ENCODE peak calls at places on chromosomes 16 and 17, in four cellular contexts. One of them, this sample, is unnamed.

GRCh38 chr17:5399767-5400166 is 19.7 kb downstream of the NUP88 start:
- DNase-seq in neural progenitor cell: no peak
- DNase-seq in AG08396: no peak
- DNase-seq in HFF-Myc: no peak
- DNase-seq in this sample: no peak

GRCh38 chr17:36640836-36641235 is 39.5 kb downstream of the MRM1 start:
- DNase-seq in neural progenitor cell: peak
- DNase-seq in HFF-Myc: no peak
- DNase-seq in AG08396: no peak
- DNase-seq in this sample: no peak

GRCh38 chr17:4548061-4548461 is 7.1 kb downstream of the MYBBP1A start:
- DNase-seq in neural progenitor cell: no peak
- DNase-seq in AG08396: no peak
- DNase-seq in HFF-Myc: no peak
- DNase-seq in this sample: no peak

GRCh38 chr16:48533931-48534330 is 76.0 kb downstream of the N4BP1 start:
- DNase-seq in AG08396: no peak
- DNase-seq in HFF-Myc: no peak
- DNase-seq in neural progenitor cell: no peak
- DNase-seq in this sample: no peak

GRCh38 chr16:4538067-4538385 is 547 bp downstream of the CDIP1 start:
- DNase-seq in HFF-Myc: no peak
- DNase-seq in AG08396: peak
- DNase-seq in neural progenitor cell: no peak
- DNase-seq in this sample: peak

GRCh38 chr16:9212621-9213020 is 121.2 kb downstream of the HAPSTR1 start:
- DNase-seq in neural progenitor cell: no peak
- DNase-seq in AG08396: no peak
- DNase-seq in HFF-Myc: no peak
- DNase-seq in this sample: no peak

GRCh38 chr17:16987830-16988601 is 16.1 kb upstream of the TNFRSF13B start:
- DNase-seq in AG08396: peak
- DNase-seq in HFF-Myc: peak
- DNase-seq in neural progenitor cell: peak
- DNase-seq in this sample: peak

GRCh38 chr16:73365010-73365409 is 317.1 kb upstream of the ZFHX3 start:
- DNase-seq in AG08396: no peak
- DNase-seq in HFF-Myc: no peak
- DNase-seq in neural progenitor cell: no peak
- DNase-seq in this sample: no peak

GRCh38 chr17:29155235-29155965 is 24.8 kb downstream of the MYO18A start:
- DNase-seq in neural progenitor cell: no peak
- DNase-seq in HFF-Myc: no peak
- DNase-seq in AG08396: peak
- DNase-seq in this sample: peak

GRCh38 chr16:72124761-72125634 is 31.4 kb downstream of the DHX38 start:
- DNase-seq in AG08396: peak
- DNase-seq in HFF-Myc: peak
- DNase-seq in neural progenitor cell: peak
- DNase-seq in this sample: peak

GRCh38 chr17:58335779-58336455 is 7.3 kb upstream of the TSPOAP1 start:
- DNase-seq in HFF-Myc: no peak
- DNase-seq in neural progenitor cell: no peak
- DNase-seq in AG08396: no peak
- DNase-seq in this sample: peak

GRCh38 chr17:35630530-35631148 is 43.5 kb downstream of the AP2B1 start:
- DNase-seq in neural progenitor cell: no peak
- DNase-seq in HFF-Myc: peak
- DNase-seq in AG08396: peak
- DNase-seq in this sample: no peak

GRCh38 chr17:59512844-59513383 is 52.5 kb upstream of the DHX40 start:
- DNase-seq in HFF-Myc: no peak
- DNase-seq in AG08396: no peak
- DNase-seq in neural progenitor cell: no peak
- DNase-seq in this sample: no peak

GRCh38 chr17:73703917-73704316 is 59.7 kb upstream of the SDK2 start:
- DNase-seq in neural progenitor cell: no peak
- DNase-seq in AG08396: no peak
- DNase-seq in HFF-Myc: no peak
- DNase-seq in this sample: no peak

GRCh38 chr17:2089021-2089422 is 34.1 kb downstream of the HIC1 start:
- DNase-seq in neural progenitor cell: no peak
- DNase-seq in AG08396: no peak
- DNase-seq in HFF-Myc: no peak
- DNase-seq in this sample: no peak

GRCh38 chr17:44556114-44556853 is 1.0 kb upstream of the FZD2 start:
- DNase-seq in neural progenitor cell: peak
- DNase-seq in HFF-Myc: no peak
- DNase-seq in AG08396: peak
- DNase-seq in this sample: peak

GRCh38 chr17:43360376-43360738 is 38.4 kb upstream of the ARL4D start:
- DNase-seq in HFF-Myc: no peak
- DNase-seq in neural progenitor cell: no peak
- DNase-seq in AG08396: peak
- DNase-seq in this sample: no peak

GRCh38 chr16:71626018-71626857 is at the start of gene MARVELD3:
- DNase-seq in HFF-Myc: no peak
- DNase-seq in AG08396: peak
- DNase-seq in neural progenitor cell: peak
- DNase-seq in this sample: peak

GRCh38 chr17:76240461-76241204 is at the start of gene RNF157:
- DNase-seq in neural progenitor cell: peak
- DNase-seq in AG08396: peak
- DNase-seq in HFF-Myc: no peak
- DNase-seq in this sample: peak

GRCh38 chr16:24915576-24915975 is 69.8 kb downstream of the SLC5A11 start:
- DNase-seq in AG08396: no peak
- DNase-seq in neural progenitor cell: no peak
- DNase-seq in HFF-Myc: no peak
- DNase-seq in this sample: no peak

GRCh38 chr17:4599505-4600281 is 15.4 kb downstream of the SMTNL2 start:
- DNase-seq in neural progenitor cell: peak
- DNase-seq in HFF-Myc: no peak
- DNase-seq in AG08396: no peak
- DNase-seq in this sample: peak

GRCh38 chr17:45578516-45579455 is 88.3 kb upstream of the PLEKHM1 start:
- DNase-seq in AG08396: no peak
- DNase-seq in HFF-Myc: no peak
- DNase-seq in neural progenitor cell: no peak
- DNase-seq in this sample: no peak

GRCh38 chr16:35208001-35208935 is 1748.9 kb downstream of the TP53TG3F start:
- DNase-seq in AG08396: no peak
- DNase-seq in neural progenitor cell: no peak
- DNase-seq in HFF-Myc: no peak
- DNase-seq in this sample: no peak

GRCh38 chr17:77845541-77846225 is 112.8 kb upstream of the TNRC6C start:
- DNase-seq in HFF-Myc: no peak
- DNase-seq in AG08396: no peak
- DNase-seq in neural progenitor cell: no peak
- DNase-seq in this sample: no peak

GRCh38 chr16:29809031-29809747 is 2.8 kb upstream of the PRRT2 start:
- DNase-seq in neural progenitor cell: no peak
- DNase-seq in HFF-Myc: no peak
- DNase-seq in AG08396: no peak
- DNase-seq in this sample: peak

GRCh38 chr16:85638248-85638647 is 25.1 kb downstream of the GSE1 start:
- DNase-seq in HFF-Myc: no peak
- DNase-seq in AG08396: no peak
- DNase-seq in neural progenitor cell: no peak
- DNase-seq in this sample: no peak

GRCh38 chr17:75846701-75847594 is 2.7 kb upstream of the UNC13D start:
- DNase-seq in neural progenitor cell: no peak
- DNase-seq in HFF-Myc: no peak
- DNase-seq in AG08396: no peak
- DNase-seq in this sample: no peak

GRCh38 chr16:2959206-2959605 is 4.9 kb upstream of the KREMEN2 start:
- DNase-seq in neural progenitor cell: no peak
- DNase-seq in AG08396: no peak
- DNase-seq in HFF-Myc: no peak
- DNase-seq in this sample: no peak

GRCh38 chr16:71882505-71883192 is 1.3 kb downstream of the ZNF821 start:
- DNase-seq in AG08396: peak
- DNase-seq in HFF-Myc: peak
- DNase-seq in neural progenitor cell: peak
- DNase-seq in this sample: peak

GRCh38 chr16:81499576-81500380 is 55.2 kb downstream of the CMIP start:
- DNase-seq in HFF-Myc: no peak
- DNase-seq in neural progenitor cell: no peak
- DNase-seq in AG08396: no peak
- DNase-seq in this sample: no peak

GRCh38 chr17:29007456-29008455 is 1.9 kb upstream of the SEZ6 start:
- DNase-seq in AG08396: peak
- DNase-seq in HFF-Myc: no peak
- DNase-seq in neural progenitor cell: no peak
- DNase-seq in this sample: no peak

GRCh38 chr17:31072186-31072585 is 22.6 kb upstream of the NF1 start:
- DNase-seq in AG08396: peak
- DNase-seq in HFF-Myc: no peak
- DNase-seq in neural progenitor cell: peak
- DNase-seq in this sample: peak

GRCh38 chr17:80816241-80817103 is 175.2 kb upstream of the CHMP6 start:
- DNase-seq in AG08396: no peak
- DNase-seq in neural progenitor cell: no peak
- DNase-seq in HFF-Myc: no peak
- DNase-seq in this sample: no peak

GRCh38 chr17:78836420-78837021 is 4.1 kb downstream of the USP36 start:
- DNase-seq in AG08396: no peak
- DNase-seq in neural progenitor cell: no peak
- DNase-seq in HFF-Myc: no peak
- DNase-seq in this sample: no peak

GRCh38 chr17:40485851-40486512 is 15.4 kb downstream of the TNS4 start:
- DNase-seq in HFF-Myc: peak
- DNase-seq in neural progenitor cell: no peak
- DNase-seq in AG08396: peak
- DNase-seq in this sample: peak

GRCh38 chr16:66878067-66878466 is 2.2 kb upstream of the PDP2 start:
- DNase-seq in neural progenitor cell: no peak
- DNase-seq in HFF-Myc: no peak
- DNase-seq in AG08396: no peak
- DNase-seq in this sample: no peak

GRCh38 chr16:53620476-53620875 is 83.2 kb downstream of the RPGRIP1L start:
- DNase-seq in AG08396: no peak
- DNase-seq in HFF-Myc: no peak
- DNase-seq in neural progenitor cell: no peak
- DNase-seq in this sample: no peak

This sample was measured in ELF-1.